ENCODE peak calls at places on chromosomes 4 and X, in five cellular contexts. C is astrocyte of the spinal cord, H is Caki2, D is M059J, G is body of pancreas. T is an unnamed sample.

GRCh38 chrX:23828894-23829293 is 45.9 kb downstream of the SAT1 start:
- DNase-seq in C (no peak), H (no peak), D (no peak), G (no peak), T (no peak)

GRCh38 chrX:65581661-65582339 is 47.2 kb upstream of the LAS1L start:
- DNase-seq in C (peak), H (peak), D (peak), G (peak), T (peak)

GRCh38 chr4:139152249-139152648 is 24.8 kb downstream of the ELF2 start:
- DNase-seq in C (no peak), H (no peak), D (no peak), G (no peak), T (no peak)

GRCh38 chrX:100904433-100904832 is 24.3 kb downstream of the XKRX start:
- DNase-seq in C (no peak), H (no peak), D (no peak), G (no peak), T (no peak)

GRCh38 chr4:95758001-95758400 is 81.9 kb upstream of the PDHA2 start:
- DNase-seq in C (no peak), H (no peak), D (no peak), G (no peak), T (no peak)

GRCh38 chrX:110188701-110189558 is 129.0 kb downstream of the AMMECR1 start:
- DNase-seq in C (peak), H (no peak), D (peak), G (no peak), T (no peak)

GRCh38 chr4:184440593-184441358 is 33.6 kb downstream of the IRF2 start:
- DNase-seq in C (no peak), H (no peak), D (no peak), G (no peak), T (no peak)

GRCh38 chr4:101914761-101915160 is 124.2 kb downstream of the BANK1 start:
- DNase-seq in C (no peak), H (no peak), D (no peak), G (no peak), T (no peak)